ENCODE peak calls at places on chromosome 4, in four cellular contexts. A is lower leg skin, H is NCI-H524, J is mesenteric fat pad. C is an unnamed sample.

GRCh38 chr4:25088342-25088952 is 57.7 kb upstream of the LGI2 start:
- DNase-seq in A (no peak), H (no peak), J (peak; percentile 68), C (no peak)

GRCh38 chr4:184534511-184535391 is 60.4 kb upstream of the IRF2 start:
- DNase-seq in A (no peak), H (no peak), J (no peak), C (no peak)

GRCh38 chr4:124121511-124121934 is 591.0 kb downstream of the ANKRD50 start:
- DNase-seq in A (no peak), H (no peak), J (no peak), C (no peak)

GRCh38 chr4:24753519-24753918 is 41.9 kb upstream of the SOD3 start:
- DNase-seq in A (no peak), H (no peak), J (no peak), C (no peak)

GRCh38 chr4:42411803-42412202 is 14.5 kb downstream of the SHISA3 start:
- DNase-seq in A (no peak), H (no peak), J (no peak), C (no peak)

GRCh38 chr4:170025523-170026252 is 507 bp downstream of the MFAP3L start:
- DNase-seq in A (no peak), H (no peak), J (no peak), C (no peak)

GRCh38 chr4:35358001-35358584 is 886.2 kb downstream of the ARAP2 start:
- DNase-seq in A (no peak), H (no peak), J (no peak), C (no peak)

GRCh38 chr4:148998719-148999118 is 556.5 kb upstream of the NR3C2 start:
- DNase-seq in A (no peak), H (no peak), J (no peak), C (no peak)

GRCh38 chr4:173013232-173013932 is 155.2 kb upstream of the GALNT7 start:
- DNase-seq in A (peak; percentile 19), H (no peak), J (no peak), C (peak; percentile 55)

GRCh38 chr4:53113433-53114215 is 251.5 kb downstream of the RASL11B start:
- DNase-seq in A (no peak), H (no peak), J (no peak), C (no peak)

GRCh38 chr4:37646237-37646636 is 39.9 kb downstream of the RELL1 start:
- DNase-seq in A (no peak), H (no peak), J (no peak), C (no peak)

GRCh38 chr4:146661368-146661767 is 22.7 kb downstream of the POU4F2 start:
- DNase-seq in A (no peak), H (no peak), J (no peak), C (no peak)

GRCh38 chr4:150402968-150403367 is 179.0 kb upstream of the MAB21L2 start:
- DNase-seq in A (no peak), H (peak; percentile 19), J (no peak), C (no peak)

GRCh38 chr4:129488427-129488826 is 392.5 kb downstream of the C4orf33 start:
- DNase-seq in A (no peak), H (no peak), J (no peak), C (no peak)

GRCh38 chr4:88216395-88216794 is 58.0 kb upstream of the ABCG2 start:
- DNase-seq in A (no peak), H (no peak), J (no peak), C (no peak)

GRCh38 chr4:136636155-136636554 is 896.1 kb downstream of the PCDH18 start:
- DNase-seq in A (no peak), H (no peak), J (no peak), C (no peak)

GRCh38 chr4:186192068-186192751 is 843 bp downstream of the CYP4V2 start:
- DNase-seq in A (peak; percentile 26), H (no peak), J (no peak), C (no peak)

GRCh38 chr4:79225360-79225759 is 100.5 kb downstream of the NAA11 start:
- DNase-seq in A (no peak), H (peak; percentile 65), J (no peak), C (no peak)

GRCh38 chr4:99293357-99293756 is 2.6 kb upstream of the ADH1A start:
- DNase-seq in A (no peak), H (no peak), J (no peak), C (no peak)

GRCh38 chr4:140388015-140388414 is 14.6 kb downstream of the SCOC start:
- DNase-seq in A (no peak), H (no peak), J (no peak), C (no peak)